ENCODE peak calls at places on chromosomes 13 and 19, in ten cellular contexts. S is OCI-M1; G is CD8-positive, alpha-beta memory T cell; C is activated CD4-positive, alpha-beta T cell treated with anti-CD3 and anti-CD28 coated beads, Interleukin-2, amount 10 ng/mL, durations not matched to agents 7 days and 5 days; V is GM18507; K is ELR; O is stimulated activated CD4-positive, alpha-beta T cell treated with anti-CD3 and anti-CD28 coated beads, Interleukin-4, amount 100 ng/mL, for 1 hour; J is HT1080; T is globus pallidus; U is activated naive CD8-positive, alpha-beta T cell treated with anti-CD3 and anti-CD28 coated beads for 36 hours. Q is an unnamed sample.

GRCh38 chr19:12574036-12574435 is 22.8 kb upstream of the ZNF564 start:
- DNase-seq in S (no peak), G (no peak), C (no peak), V (no peak), K (no peak), O (no peak), J (no peak), T (no peak), U (no peak), Q (no peak)

GRCh38 chr19:15123900-15124299 is 16.7 kb downstream of the SYDE1 start:
- DNase-seq in S (no peak), G (no peak), C (no peak), V (no peak), K (no peak), O (no peak), J (no peak), T (peak; percentile 77), U (no peak), Q (no peak)

GRCh38 chr19:16571283-16571682 is 932 bp downstream of the SLC35E1 start:
- DNase-seq in S (peak; percentile 48), G (no peak), C (no peak), V (no peak), K (peak; percentile 57), O (no peak), J (no peak), T (no peak), U (no peak), Q (no peak)

GRCh38 chr19:40594657-40595077 is 6.5 kb upstream of the LTBP4 start:
- DNase-seq in S (no peak), G (no peak), C (no peak), V (no peak), K (peak; percentile 78), O (no peak), J (peak; percentile 54), T (no peak), U (no peak), Q (no peak)

GRCh38 chr13:53408847-53409568 is 380.4 kb downstream of the OLFM4 start:
- DNase-seq in S (no peak), G (no peak), C (no peak), V (no peak), K (no peak), O (no peak), J (no peak), T (no peak), U (no peak), Q (no peak)

GRCh38 chr13:96089749-96090239 is at the start of gene HS6ST3:
- DNase-seq in S (no peak), G (no peak), C (no peak), V (no peak), K (peak; percentile 23), O (no peak), J (peak; percentile 34), T (peak; percentile 11), U (no peak), Q (no peak)

GRCh38 chr19:36031308-36031707 is 1.4 kb downstream of the CLIP3 start:
- DNase-seq in S (no peak), G (no peak), C (no peak), V (no peak), K (no peak), O (no peak), J (no peak), T (no peak), U (no peak), Q (no peak)

GRCh38 chr19:53909471-53910169 is 542 bp downstream of the CACNG7 start:
- DNase-seq in S (no peak), G (no peak), C (no peak), V (no peak), K (no peak), O (no peak), J (no peak), T (no peak), U (no peak), Q (no peak)

GRCh38 chr19:44600466-44600865 is 12.9 kb upstream of the IGSF23 start:
- DNase-seq in S (no peak), G (no peak), C (no peak), V (no peak), K (no peak), O (no peak), J (no peak), T (no peak), U (no peak), Q (no peak)

GRCh38 chr19:19774354-19775033 is 41.6 kb upstream of the ZNF14 start:
- DNase-seq in S (peak; percentile 38), G (no peak), C (no peak), V (no peak), K (no peak), O (no peak), J (no peak), T (no peak), U (no peak), Q (no peak)

GRCh38 chr13:30113531-30113930 is 193.8 kb downstream of the KATNAL1 start:
- DNase-seq in S (peak; percentile 12), G (no peak), C (no peak), V (no peak), K (no peak), O (no peak), J (no peak), T (peak; percentile 31), U (no peak), Q (no peak)

GRCh38 chr19:54158812-54159351 is 639 bp downstream of the LENG1 start:
- DNase-seq in S (peak; percentile 80), G (no peak), C (peak; percentile 46), V (no peak), K (peak; percentile 36), O (peak; percentile 34), J (no peak), T (peak; percentile 27), U (peak; percentile 57), Q (no peak)

GRCh38 chr19:2454962-2455409 is 1.8 kb downstream of the LMNB2 start:
- DNase-seq in S (no peak), G (no peak), C (no peak), V (no peak), K (no peak), O (no peak), J (no peak), T (no peak), U (no peak), Q (no peak)

GRCh38 chr19:21440321-21440720 is 43.4 kb downstream of the ZNF493 start:
- DNase-seq in S (no peak), G (no peak), C (no peak), V (no peak), K (no peak), O (no peak), J (no peak), T (no peak), U (no peak), Q (no peak)

GRCh38 chr13:84137292-84137691 is 255.0 kb upstream of the SLITRK1 start:
- DNase-seq in S (peak; percentile 90), G (peak; percentile 56), C (peak; percentile 80), V (no peak), K (peak; percentile 74), O (peak; percentile 30), J (peak; percentile 70), T (no peak), U (peak; percentile 47), Q (no peak)

Q was measured in tibial nerve.